ENCODE peak calls at places on chromosomes 4 and X, in seven cellular contexts. O is heart right ventricle, S is omental fat pad, I is body of pancreas, D is cardiac muscle cell, P is stomach, R is transverse colon. M is an unnamed sample.

GRCh38 chr4:151983854-151984253 is 223.0 kb upstream of the GATB start:
- DNase-seq in O (no peak), S (no peak), I (peak), D (no peak), P (no peak), R (no peak), M (no peak)

GRCh38 chr4:110020139-110020538 is 107.5 kb downstream of the EGF start:
- DNase-seq in O (no peak), S (no peak), I (no peak), D (peak), P (no peak), R (no peak), M (no peak)

GRCh38 chrX:37745354-37745753 is 34.5 kb upstream of the CYBB start:
- DNase-seq in O (peak), S (peak), I (peak), D (peak), P (peak), R (peak), M (peak)

GRCh38 chr4:108763226-108763593 is 357 bp upstream of the ETNPPL start:
- DNase-seq in O (no peak), S (no peak), I (no peak), D (no peak), P (no peak), R (no peak), M (no peak)

GRCh38 chr4:115678425-115678941 is 565.1 kb upstream of the NDST4 start:
- DNase-seq in O (no peak), S (no peak), I (no peak), D (no peak), P (no peak), R (no peak), M (no peak)

GRCh38 chr4:70583952-70584834 is 7.9 kb upstream of the AMBN start:
- DNase-seq in O (no peak), S (no peak), I (peak), D (no peak), P (peak), R (no peak), M (no peak)

GRCh38 chr4:159398236-159398638 is 295.4 kb downstream of the RAPGEF2 start:
- DNase-seq in O (peak), S (no peak), I (no peak), D (no peak), P (no peak), R (no peak), M (no peak)

GRCh38 chr4:166064706-166065105 is 191.7 kb downstream of the TLL1 start:
- DNase-seq in O (no peak), S (no peak), I (no peak), D (no peak), P (no peak), R (no peak), M (no peak)

GRCh38 chr4:73520821-73521220 is 39.3 kb downstream of the AFM start:
- DNase-seq in O (no peak), S (no peak), I (no peak), D (no peak), P (no peak), R (no peak), M (no peak)

GRCh38 chrX:16137416-16138107 is 14.2 kb downstream of the GRPR start:
- DNase-seq in O (no peak), S (no peak), I (no peak), D (no peak), P (no peak), R (no peak), M (no peak)

GRCh38 chr4:16120720-16121119 is 36.9 kb upstream of the PROM1 start:
- DNase-seq in O (no peak), S (no peak), I (no peak), D (no peak), P (no peak), R (no peak), M (no peak)

GRCh38 chrX:29659911-29660310 is 555.5 kb upstream of the MAGEB2 start:
- DNase-seq in O (no peak), S (no peak), I (no peak), D (no peak), P (no peak), R (no peak), M (no peak)

GRCh38 chr4:105547769-105548168 is 4.7 kb upstream of the ARHGEF38 start:
- DNase-seq in O (no peak), S (no peak), I (no peak), D (no peak), P (no peak), R (no peak), M (no peak)

GRCh38 chrX:103361798-103362197 is 5.5 kb downstream of the TCEAL9 start:
- DNase-seq in O (no peak), S (no peak), I (no peak), D (no peak), P (no peak), R (no peak), M (no peak)

GRCh38 chr4:24557036-24558022 is 27.0 kb downstream of the DHX15 start:
- DNase-seq in O (no peak), S (no peak), I (no peak), D (no peak), P (no peak), R (no peak), M (no peak)

GRCh38 chrX:141467442-141467841 is 117.1 kb downstream of the SPANXA1 start:
- DNase-seq in O (no peak), S (no peak), I (no peak), D (peak), P (no peak), R (no peak), M (no peak)

GRCh38 chr4:20428410-20429160 is 176.9 kb downstream of the SLIT2 start:
- DNase-seq in O (no peak), S (no peak), I (no peak), D (peak), P (no peak), R (no peak), M (no peak)

GRCh38 chr4:141642711-141643110 is 6.3 kb downstream of the IL15 start:
- DNase-seq in O (no peak), S (no peak), I (no peak), D (no peak), P (no peak), R (no peak), M (no peak)

GRCh38 chr4:1693131-1693896 is 9.2 kb upstream of the FAM53A start:
- DNase-seq in O (peak), S (no peak), I (peak), D (peak), P (peak), R (peak), M (peak)

GRCh38 chr4:1113311-1114009 is at the start of gene RNF212:
- DNase-seq in O (no peak), S (no peak), I (peak), D (peak), P (peak), R (peak), M (no peak)

GRCh38 chrX:19810809-19811208 is 76.6 kb downstream of the SH3KBP1 start:
- DNase-seq in O (no peak), S (no peak), I (no peak), D (no peak), P (no peak), R (no peak), M (peak)

GRCh38 chrX:21383546-21383945 is 9.3 kb downstream of the CNKSR2 start:
- DNase-seq in O (no peak), S (no peak), I (no peak), D (no peak), P (no peak), R (no peak), M (no peak)

GRCh38 chr4:71441186-71442169 is 102.7 kb downstream of the SLC4A4 start:
- DNase-seq in O (no peak), S (no peak), I (peak), D (no peak), P (no peak), R (no peak), M (no peak)

GRCh38 chr4:149344436-149344835 is 471.2 kb downstream of the IQCM start:
- DNase-seq in O (no peak), S (no peak), I (no peak), D (no peak), P (no peak), R (no peak), M (no peak)

GRCh38 chrX:110847334-110847733 is 51.7 kb upstream of the CHRDL1 start:
- DNase-seq in O (peak), S (no peak), I (no peak), D (peak), P (no peak), R (no peak), M (peak)

GRCh38 chrX:11678174-11678573 is 12.5 kb upstream of the ARHGAP6 start:
- DNase-seq in O (no peak), S (no peak), I (no peak), D (peak), P (no peak), R (no peak), M (no peak)
- TF ChIP-seq CTCF in O (no peak), S (no peak), I (no peak), D (peak), P (no peak), R (no peak), M (peak)

DNA sequence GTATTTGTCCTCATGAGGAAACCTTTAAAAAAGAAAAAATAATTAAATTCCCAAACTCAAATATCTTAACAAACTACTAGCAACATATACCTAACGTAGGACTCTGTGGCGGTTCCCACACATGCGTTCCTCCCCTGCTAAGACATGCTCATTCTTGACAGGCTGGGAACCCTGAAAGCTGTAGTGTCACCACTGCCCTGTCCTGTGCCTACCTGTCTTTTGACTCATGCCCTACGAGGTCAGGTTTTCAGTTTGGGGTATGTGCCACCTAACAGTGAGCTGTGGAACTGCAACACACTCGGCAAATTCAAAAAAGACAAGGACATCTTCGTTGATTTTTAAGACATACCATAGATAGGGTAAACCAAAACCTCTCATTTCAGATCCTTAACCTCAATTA is 17.8 kb downstream of the IDS start:
- DNase-seq in O (no peak), S (no peak), I (no peak), D (no peak), P (no peak), R (no peak), M (no peak)
- TF ChIP-seq CTCF in O (no peak), S (no peak), I (no peak), D (peak), P (no peak), R (no peak), M (no peak)

DNA sequence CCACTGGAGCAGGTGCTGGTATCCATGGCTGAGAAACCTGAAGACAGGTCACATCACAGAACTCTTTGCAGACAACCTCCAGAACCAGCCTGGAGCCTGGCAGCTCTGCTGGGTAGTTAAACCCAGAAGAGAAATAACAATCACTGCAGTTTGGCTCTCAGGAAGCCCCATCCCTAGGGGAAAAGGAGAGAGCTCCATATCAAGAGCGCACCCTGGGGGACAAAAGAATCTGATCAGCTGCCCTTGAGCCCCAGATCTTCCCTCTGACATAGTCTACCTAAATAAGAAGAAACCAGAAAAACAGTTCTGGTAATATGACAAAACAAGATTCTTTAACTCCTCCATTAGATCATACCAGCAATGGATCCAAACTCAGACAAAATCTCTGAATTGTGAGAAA is 823.2 kb upstream of the FRG1 start:
- DNase-seq in O (no peak), S (no peak), I (no peak), D (no peak), P (no peak), R (no peak), M (no peak)
- TF ChIP-seq CTCF in O (no peak), S (no peak), I (no peak), D (no peak), P (no peak), R (no peak), M (no peak)

DNA sequence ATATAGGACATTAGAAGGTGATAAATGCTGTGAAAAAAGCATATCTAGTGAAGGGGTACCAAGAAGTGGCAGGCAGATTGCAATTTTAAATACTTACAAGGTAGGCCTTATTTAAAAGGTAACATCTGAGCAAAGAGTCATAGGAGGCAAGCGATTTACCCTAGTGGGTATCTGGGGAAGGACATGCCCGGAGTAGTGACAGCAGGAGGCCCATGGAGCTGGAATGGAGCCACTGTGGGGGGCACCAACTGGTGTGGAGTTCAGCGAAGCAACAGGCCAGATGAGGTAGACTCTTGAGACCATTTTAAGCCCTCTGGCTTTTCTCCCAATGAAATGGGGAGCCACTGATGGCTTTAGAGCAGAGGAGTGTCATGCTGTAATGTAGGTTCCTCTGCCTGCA is 37.3 kb downstream of the SEC24D start:
- DNase-seq in O (no peak), S (no peak), I (no peak), D (no peak), P (no peak), R (no peak), M (no peak)
- TF ChIP-seq CTCF in O (no peak), S (no peak), I (no peak), D (no peak), P (no peak), R (no peak), M (no peak)

DNA sequence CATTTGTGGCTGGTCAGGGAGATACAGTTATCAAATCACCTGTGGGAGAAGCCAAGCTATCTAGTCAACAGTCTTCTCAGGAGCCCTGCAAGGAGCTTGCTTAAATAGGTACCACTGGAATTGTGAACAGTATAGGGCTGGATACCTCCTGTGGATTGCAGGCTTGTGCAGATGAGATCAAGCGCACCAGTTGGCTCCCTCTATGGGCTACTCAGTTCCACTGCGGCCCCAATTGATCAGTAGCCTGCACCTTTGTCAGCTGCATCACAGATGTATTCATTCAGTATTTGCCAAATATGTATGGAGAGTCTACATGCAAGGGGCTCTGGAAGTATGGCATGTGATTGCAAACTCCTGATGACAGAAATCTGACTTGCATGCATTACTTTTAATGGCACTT is 28.6 kb downstream of the TEX13A start:
- DNase-seq in O (no peak), S (no peak), I (peak), D (peak), P (no peak), R (no peak), M (no peak)
- TF ChIP-seq CTCF in O (no peak), S (no peak), I (no peak), D (peak), P (no peak), R (no peak), M (peak)

M was measured in AG09319.